ENCODE peak calls at places on chromosomes 13 and 19, in nine cellular contexts. One of them, this sample, is unnamed.

GRCh38 chr13:107005577-107005976 is 437.6 kb upstream of the ARGLU1 start:
- DNase-seq in body of pancreas: no peak
- DNase-seq in GM10248: no peak
- DNase-seq in CD8-positive, alpha-beta T cell: no peak
- DNase-seq in MCF 10A: no peak
- DNase-seq in upper lobe of right lung: no peak
- DNase-seq in prostate gland: no peak
- DNase-seq in breast epithelium: no peak
- DNase-seq in cardiac muscle cell: no peak
- DNase-seq in this sample: no peak

GRCh38 chr13:109151255-109151654 is 521.8 kb downstream of the MYO16 start:
- DNase-seq in body of pancreas: no peak
- DNase-seq in GM10248: no peak
- DNase-seq in CD8-positive, alpha-beta T cell: no peak
- DNase-seq in MCF 10A: peak
- DNase-seq in upper lobe of right lung: no peak
- DNase-seq in prostate gland: no peak
- DNase-seq in breast epithelium: no peak
- DNase-seq in cardiac muscle cell: no peak
- DNase-seq in this sample: no peak

GRCh38 chr13:113955691-113956090 is 18.2 kb downstream of the C13orf46 start:
- DNase-seq in body of pancreas: no peak
- DNase-seq in GM10248: no peak
- DNase-seq in CD8-positive, alpha-beta T cell: no peak
- DNase-seq in MCF 10A: no peak
- DNase-seq in upper lobe of right lung: no peak
- DNase-seq in prostate gland: no peak
- DNase-seq in breast epithelium: no peak
- DNase-seq in cardiac muscle cell: no peak
- DNase-seq in this sample: no peak

GRCh38 chr19:30696514-30696913 is 324.3 kb downstream of the ZNF536 start:
- DNase-seq in body of pancreas: peak
- DNase-seq in GM10248: no peak
- DNase-seq in CD8-positive, alpha-beta T cell: no peak
- DNase-seq in MCF 10A: no peak
- DNase-seq in upper lobe of right lung: no peak
- DNase-seq in prostate gland: no peak
- DNase-seq in breast epithelium: no peak
- DNase-seq in cardiac muscle cell: peak
- DNase-seq in this sample: no peak

GRCh38 chr19:46378268-46378667 is 31.4 kb downstream of the PPP5C start:
- DNase-seq in body of pancreas: no peak
- DNase-seq in GM10248: no peak
- DNase-seq in CD8-positive, alpha-beta T cell: no peak
- DNase-seq in MCF 10A: no peak
- DNase-seq in upper lobe of right lung: no peak
- DNase-seq in prostate gland: peak
- DNase-seq in breast epithelium: no peak
- DNase-seq in cardiac muscle cell: no peak
- DNase-seq in this sample: peak

GRCh38 chr13:50668882-50669281 is 174.6 kb downstream of the DLEU7 start:
- DNase-seq in body of pancreas: no peak
- DNase-seq in GM10248: no peak
- DNase-seq in CD8-positive, alpha-beta T cell: no peak
- DNase-seq in MCF 10A: no peak
- DNase-seq in upper lobe of right lung: no peak
- DNase-seq in prostate gland: no peak
- DNase-seq in breast epithelium: no peak
- DNase-seq in cardiac muscle cell: no peak
- DNase-seq in this sample: no peak

GRCh38 chr19:49570997-49571676 is 9.2 kb downstream of the NOSIP start:
- DNase-seq in body of pancreas: no peak
- DNase-seq in GM10248: no peak
- DNase-seq in CD8-positive, alpha-beta T cell: no peak
- DNase-seq in MCF 10A: no peak
- DNase-seq in upper lobe of right lung: no peak
- DNase-seq in prostate gland: no peak
- DNase-seq in breast epithelium: no peak
- DNase-seq in cardiac muscle cell: peak
- DNase-seq in this sample: no peak

GRCh38 chr13:108959254-108959653 is 329.8 kb downstream of the MYO16 start:
- DNase-seq in body of pancreas: no peak
- DNase-seq in GM10248: no peak
- DNase-seq in CD8-positive, alpha-beta T cell: no peak
- DNase-seq in MCF 10A: no peak
- DNase-seq in upper lobe of right lung: no peak
- DNase-seq in prostate gland: no peak
- DNase-seq in breast epithelium: no peak
- DNase-seq in cardiac muscle cell: no peak
- DNase-seq in this sample: no peak

GRCh38 chr13:100789968-100790367 is 115.4 kb upstream of the TMTC4 start:
- DNase-seq in body of pancreas: no peak
- DNase-seq in GM10248: no peak
- DNase-seq in CD8-positive, alpha-beta T cell: no peak
- DNase-seq in MCF 10A: no peak
- DNase-seq in upper lobe of right lung: no peak
- DNase-seq in prostate gland: no peak
- DNase-seq in breast epithelium: no peak
- DNase-seq in cardiac muscle cell: no peak
- DNase-seq in this sample: no peak

GRCh38 chr13:19782049-19782726 is 557 bp downstream of the PSPC1 start:
- DNase-seq in body of pancreas: peak
- DNase-seq in GM10248: peak
- DNase-seq in CD8-positive, alpha-beta T cell: peak
- DNase-seq in MCF 10A: peak
- DNase-seq in upper lobe of right lung: peak
- DNase-seq in prostate gland: peak
- DNase-seq in breast epithelium: peak
- DNase-seq in cardiac muscle cell: peak
- DNase-seq in this sample: peak

DNA sequence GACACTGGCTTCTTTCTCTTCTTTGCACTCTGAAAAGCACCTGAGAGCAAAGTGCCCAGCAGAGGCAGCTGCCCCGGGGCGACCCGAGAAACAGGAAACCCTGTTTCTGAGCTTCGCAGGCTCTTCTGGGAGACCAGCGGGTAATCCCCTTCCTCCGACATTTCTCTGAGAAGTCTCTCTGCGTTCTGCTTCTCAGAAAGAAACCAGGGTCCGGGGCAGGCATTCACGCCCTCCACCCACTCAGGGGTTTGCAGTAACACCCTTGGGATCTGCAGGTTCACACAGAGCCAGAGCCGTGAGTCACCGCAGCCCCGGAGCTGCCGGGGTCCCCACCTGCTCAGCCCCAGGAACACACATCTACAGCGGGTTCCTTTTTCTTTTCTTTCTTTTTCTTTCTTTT is 86.0 kb downstream of the GADD45B start:
- DNase-seq in body of pancreas: no peak
- DNase-seq in GM10248: peak
- DNase-seq in CD8-positive, alpha-beta T cell: peak
- DNase-seq in MCF 10A: peak
- DNase-seq in upper lobe of right lung: no peak
- DNase-seq in prostate gland: no peak
- DNase-seq in breast epithelium: no peak
- DNase-seq in cardiac muscle cell: no peak
- DNase-seq in this sample: no peak
- TF ChIP-seq CTCF in body of pancreas: no peak
- TF ChIP-seq CTCF in GM10248: no peak
- TF ChIP-seq CTCF in CD8-positive, alpha-beta T cell: no peak
- TF ChIP-seq CTCF in MCF 10A: no peak
- TF ChIP-seq CTCF in upper lobe of right lung: no peak
- TF ChIP-seq CTCF in prostate gland: no peak
- TF ChIP-seq CTCF in breast epithelium: no peak
- TF ChIP-seq CTCF in cardiac muscle cell: no peak
- TF ChIP-seq CTCF in this sample: no peak

GRCh38 chr13:47837104-47837880 is 163.8 kb downstream of the SUCLA2 start:
- DNase-seq in body of pancreas: no peak
- DNase-seq in GM10248: no peak
- DNase-seq in CD8-positive, alpha-beta T cell: no peak
- DNase-seq in MCF 10A: no peak
- DNase-seq in upper lobe of right lung: no peak
- DNase-seq in prostate gland: no peak
- DNase-seq in breast epithelium: no peak
- DNase-seq in cardiac muscle cell: no peak
- DNase-seq in this sample: no peak

GRCh38 chr13:47831265-47831664 is 169.8 kb downstream of the SUCLA2 start:
- DNase-seq in body of pancreas: no peak
- DNase-seq in GM10248: no peak
- DNase-seq in CD8-positive, alpha-beta T cell: no peak
- DNase-seq in MCF 10A: peak
- DNase-seq in upper lobe of right lung: no peak
- DNase-seq in prostate gland: no peak
- DNase-seq in breast epithelium: no peak
- DNase-seq in cardiac muscle cell: no peak
- DNase-seq in this sample: no peak

GRCh38 chr13:47835470-47836228 is 165.4 kb downstream of the SUCLA2 start:
- DNase-seq in body of pancreas: no peak
- DNase-seq in GM10248: no peak
- DNase-seq in CD8-positive, alpha-beta T cell: no peak
- DNase-seq in MCF 10A: no peak
- DNase-seq in upper lobe of right lung: no peak
- DNase-seq in prostate gland: no peak
- DNase-seq in breast epithelium: no peak
- DNase-seq in cardiac muscle cell: no peak
- DNase-seq in this sample: no peak

GRCh38 chr13:47829684-47830083 is 171.4 kb downstream of the SUCLA2 start:
- DNase-seq in body of pancreas: no peak
- DNase-seq in GM10248: no peak
- DNase-seq in CD8-positive, alpha-beta T cell: no peak
- DNase-seq in MCF 10A: no peak
- DNase-seq in upper lobe of right lung: no peak
- DNase-seq in prostate gland: no peak
- DNase-seq in breast epithelium: no peak
- DNase-seq in cardiac muscle cell: no peak
- DNase-seq in this sample: no peak

DNA sequence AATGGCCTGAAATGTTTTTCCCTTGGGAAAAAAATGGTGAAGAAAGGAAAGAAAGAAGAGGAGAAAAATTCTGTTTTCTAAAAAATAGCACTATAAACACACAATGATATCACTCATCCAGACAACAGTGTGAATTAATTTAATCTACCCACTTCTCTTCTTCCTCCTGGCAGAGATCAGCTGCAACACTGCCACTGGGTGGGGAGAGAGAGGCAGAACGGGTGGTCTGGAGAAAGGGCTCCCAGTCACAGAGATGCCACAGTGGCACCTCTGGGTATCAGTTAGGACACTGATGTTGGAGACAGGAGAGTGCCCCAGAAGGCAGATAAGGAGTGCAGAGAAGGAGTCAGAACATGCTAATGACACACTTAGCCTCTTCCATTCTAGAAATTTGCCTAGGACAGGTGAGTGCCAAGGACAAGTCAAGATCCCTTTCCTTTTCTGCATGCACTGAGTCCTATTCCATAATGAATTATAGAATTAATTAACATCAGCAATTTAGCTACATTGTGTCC is 168.6 kb downstream of the SUCLA2 start:
- DNase-seq in body of pancreas: no peak
- DNase-seq in GM10248: no peak
- DNase-seq in CD8-positive, alpha-beta T cell: no peak
- DNase-seq in MCF 10A: no peak
- DNase-seq in upper lobe of right lung: no peak
- DNase-seq in prostate gland: no peak
- DNase-seq in breast epithelium: no peak
- DNase-seq in cardiac muscle cell: no peak
- DNase-seq in this sample: no peak
- TF ChIP-seq CTCF in body of pancreas: no peak
- TF ChIP-seq CTCF in GM10248: no peak
- TF ChIP-seq CTCF in CD8-positive, alpha-beta T cell: no peak
- TF ChIP-seq CTCF in MCF 10A: no peak
- TF ChIP-seq CTCF in upper lobe of right lung: no peak
- TF ChIP-seq CTCF in prostate gland: no peak
- TF ChIP-seq CTCF in breast epithelium: no peak
- TF ChIP-seq CTCF in cardiac muscle cell: no peak
- TF ChIP-seq CTCF in this sample: no peak

GRCh38 chr19:19232231-19232630 is 20.5 kb downstream of the NCAN start:
- DNase-seq in body of pancreas: no peak
- DNase-seq in GM10248: no peak
- DNase-seq in CD8-positive, alpha-beta T cell: no peak
- DNase-seq in MCF 10A: no peak
- DNase-seq in upper lobe of right lung: no peak
- DNase-seq in prostate gland: no peak
- DNase-seq in breast epithelium: no peak
- DNase-seq in cardiac muscle cell: no peak
- DNase-seq in this sample: no peak

GRCh38 chr19:19227217-19227616 is 15.5 kb downstream of the NCAN start:
- DNase-seq in body of pancreas: no peak
- DNase-seq in GM10248: no peak
- DNase-seq in CD8-positive, alpha-beta T cell: no peak
- DNase-seq in MCF 10A: no peak
- DNase-seq in upper lobe of right lung: no peak
- DNase-seq in prostate gland: no peak
- DNase-seq in breast epithelium: no peak
- DNase-seq in cardiac muscle cell: no peak
- DNase-seq in this sample: no peak

GRCh38 chr19:19229701-19230100 is 17.9 kb downstream of the NCAN start:
- DNase-seq in body of pancreas: no peak
- DNase-seq in GM10248: no peak
- DNase-seq in CD8-positive, alpha-beta T cell: no peak
- DNase-seq in MCF 10A: no peak
- DNase-seq in upper lobe of right lung: no peak
- DNase-seq in prostate gland: no peak
- DNase-seq in breast epithelium: no peak
- DNase-seq in cardiac muscle cell: no peak
- DNase-seq in this sample: no peak

GRCh38 chr19:19230999-19231398 is 19.2 kb downstream of the NCAN start:
- DNase-seq in body of pancreas: no peak
- DNase-seq in GM10248: no peak
- DNase-seq in CD8-positive, alpha-beta T cell: no peak
- DNase-seq in MCF 10A: no peak
- DNase-seq in upper lobe of right lung: no peak
- DNase-seq in prostate gland: no peak
- DNase-seq in breast epithelium: no peak
- DNase-seq in cardiac muscle cell: no peak
- DNase-seq in this sample: no peak

DNA sequence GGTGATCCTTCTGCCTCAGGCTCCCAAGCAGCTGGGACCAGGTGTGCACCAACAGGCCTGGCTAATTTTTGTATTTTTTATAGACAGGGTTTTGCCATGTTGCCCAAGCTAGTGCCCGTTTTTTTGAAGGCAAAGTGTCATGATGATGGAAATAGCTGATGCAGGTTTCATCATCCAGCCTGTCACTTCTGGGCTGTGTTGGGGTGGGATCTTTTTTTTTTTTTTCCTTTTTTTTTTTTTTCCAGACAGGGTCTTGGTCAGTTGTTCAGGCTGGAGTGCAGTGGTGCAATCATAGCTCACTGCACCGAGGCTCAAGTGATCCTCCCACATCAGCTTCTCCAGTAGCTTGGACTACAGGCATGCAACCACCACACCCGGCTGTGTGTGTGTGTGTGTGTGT is 18.7 kb downstream of the NCAN start:
- DNase-seq in body of pancreas: no peak
- DNase-seq in GM10248: no peak
- DNase-seq in CD8-positive, alpha-beta T cell: no peak
- DNase-seq in MCF 10A: no peak
- DNase-seq in upper lobe of right lung: no peak
- DNase-seq in prostate gland: no peak
- DNase-seq in breast epithelium: no peak
- DNase-seq in cardiac muscle cell: no peak
- DNase-seq in this sample: no peak
- TF ChIP-seq CTCF in body of pancreas: no peak
- TF ChIP-seq CTCF in GM10248: no peak
- TF ChIP-seq CTCF in CD8-positive, alpha-beta T cell: no peak
- TF ChIP-seq CTCF in MCF 10A: no peak
- TF ChIP-seq CTCF in upper lobe of right lung: no peak
- TF ChIP-seq CTCF in prostate gland: no peak
- TF ChIP-seq CTCF in breast epithelium: no peak
- TF ChIP-seq CTCF in cardiac muscle cell: no peak
- TF ChIP-seq CTCF in this sample: no peak

GRCh38 chr19:58265100-58265499 is 13.7 kb upstream of the ZNF8 start:
- DNase-seq in body of pancreas: no peak
- DNase-seq in GM10248: no peak
- DNase-seq in CD8-positive, alpha-beta T cell: no peak
- DNase-seq in MCF 10A: no peak
- DNase-seq in upper lobe of right lung: no peak
- DNase-seq in prostate gland: no peak
- DNase-seq in breast epithelium: no peak
- DNase-seq in cardiac muscle cell: no peak
- DNase-seq in this sample: no peak
- TF ChIP-seq CTCF in body of pancreas: no peak
- TF ChIP-seq CTCF in GM10248: no peak
- TF ChIP-seq CTCF in CD8-positive, alpha-beta T cell: no peak
- TF ChIP-seq CTCF in MCF 10A: no peak
- TF ChIP-seq CTCF in upper lobe of right lung: no peak
- TF ChIP-seq CTCF in prostate gland: no peak
- TF ChIP-seq CTCF in breast epithelium: no peak
- TF ChIP-seq CTCF in cardiac muscle cell: no peak
- TF ChIP-seq CTCF in this sample: no peak

This sample was measured in AG09319.